ENCODE peak calls at places on chromosomes 12 and 14, in six cellular contexts. One of them, this sample, is unnamed.

GRCh38 chr12:23356440-23356839 is 593.0 kb downstream of the SOX5 start:
- DNase-seq in cardiac fibroblast: no peak
- DNase-seq in AG08396: no peak
- DNase-seq in body of pancreas: no peak
- DNase-seq in T-helper 9 cell: no peak
- DNase-seq in HEK293T: no peak
- DNase-seq in this sample: no peak

GRCh38 chr12:110501378-110501721 is 561 bp downstream of the VPS29 start:
- DNase-seq in cardiac fibroblast: peak; percentile 66
- DNase-seq in AG08396: peak; percentile 46
- DNase-seq in body of pancreas: no peak
- DNase-seq in T-helper 9 cell: no peak
- DNase-seq in HEK293T: peak; percentile 31
- DNase-seq in this sample: peak; percentile 55

GRCh38 chr12:20220339-20220738 is 148.0 kb upstream of the PDE3A start:
- DNase-seq in cardiac fibroblast: peak; percentile 80
- DNase-seq in AG08396: no peak
- DNase-seq in body of pancreas: no peak
- DNase-seq in T-helper 9 cell: no peak
- DNase-seq in HEK293T: peak; percentile 21
- DNase-seq in this sample: peak; percentile 47

GRCh38 chr12:128801879-128802391 is 21.8 kb downstream of the SLC15A4 start:
- DNase-seq in cardiac fibroblast: peak; percentile 63
- DNase-seq in AG08396: no peak
- DNase-seq in body of pancreas: no peak
- DNase-seq in T-helper 9 cell: no peak
- DNase-seq in HEK293T: no peak
- DNase-seq in this sample: no peak

GRCh38 chr14:101062611-101063010 is 159.1 kb upstream of the RTL1 start:
- DNase-seq in cardiac fibroblast: no peak
- DNase-seq in AG08396: no peak
- DNase-seq in body of pancreas: no peak
- DNase-seq in T-helper 9 cell: no peak
- DNase-seq in HEK293T: no peak
- DNase-seq in this sample: no peak

GRCh38 chr14:34583525-34583924 is 44.0 kb upstream of the EAPP start:
- DNase-seq in cardiac fibroblast: no peak
- DNase-seq in AG08396: no peak
- DNase-seq in body of pancreas: no peak
- DNase-seq in T-helper 9 cell: no peak
- DNase-seq in HEK293T: no peak
- DNase-seq in this sample: no peak

GRCh38 chr12:107398101-107398500 is 287.5 kb upstream of the PWP1 start:
- DNase-seq in cardiac fibroblast: no peak
- DNase-seq in AG08396: no peak
- DNase-seq in body of pancreas: no peak
- DNase-seq in T-helper 9 cell: no peak
- DNase-seq in HEK293T: no peak
- DNase-seq in this sample: no peak

GRCh38 chr12:55829967-55830600 is 697 bp upstream of the DNAJC14 start:
- DNase-seq in cardiac fibroblast: no peak
- DNase-seq in AG08396: peak; percentile 15
- DNase-seq in body of pancreas: peak; percentile 69
- DNase-seq in T-helper 9 cell: peak; percentile 15
- DNase-seq in HEK293T: no peak
- DNase-seq in this sample: peak; percentile 70

GRCh38 chr12:117456076-117456475 is 94.7 kb upstream of the NOS1 start:
- DNase-seq in cardiac fibroblast: no peak
- DNase-seq in AG08396: no peak
- DNase-seq in body of pancreas: no peak
- DNase-seq in T-helper 9 cell: no peak
- DNase-seq in HEK293T: no peak
- DNase-seq in this sample: no peak

GRCh38 chr12:102343361-102344121 is 136.8 kb downstream of the IGF1 start:
- DNase-seq in cardiac fibroblast: peak; percentile 21
- DNase-seq in AG08396: no peak
- DNase-seq in body of pancreas: no peak
- DNase-seq in T-helper 9 cell: no peak
- DNase-seq in HEK293T: no peak
- DNase-seq in this sample: no peak

GRCh38 chr12:67069451-67070306 is 199.5 kb upstream of the CAND1 start:
- DNase-seq in cardiac fibroblast: no peak
- DNase-seq in AG08396: peak; percentile 31
- DNase-seq in body of pancreas: peak; percentile 54
- DNase-seq in T-helper 9 cell: peak; percentile 12
- DNase-seq in HEK293T: peak; percentile 47
- DNase-seq in this sample: peak; percentile 44

GRCh38 chr14:76564471-76565119 is 188.7 kb downstream of the ESRRB start:
- DNase-seq in cardiac fibroblast: no peak
- DNase-seq in AG08396: no peak
- DNase-seq in body of pancreas: no peak
- DNase-seq in T-helper 9 cell: no peak
- DNase-seq in HEK293T: no peak
- DNase-seq in this sample: no peak

GRCh38 chr14:51513933-51514332 is 137.8 kb upstream of the FRMD6 start:
- DNase-seq in cardiac fibroblast: no peak
- DNase-seq in AG08396: no peak
- DNase-seq in body of pancreas: no peak
- DNase-seq in T-helper 9 cell: no peak
- DNase-seq in HEK293T: no peak
- DNase-seq in this sample: no peak

GRCh38 chr14:92451755-92452154 is 61.8 kb upstream of the RIN3 start:
- DNase-seq in cardiac fibroblast: no peak
- DNase-seq in AG08396: no peak
- DNase-seq in body of pancreas: no peak
- DNase-seq in T-helper 9 cell: no peak
- DNase-seq in HEK293T: no peak
- DNase-seq in this sample: no peak

GRCh38 chr12:105933671-105934665 is 204.8 kb downstream of the NUAK1 start:
- DNase-seq in cardiac fibroblast: peak; percentile 99
- DNase-seq in AG08396: peak; percentile 89
- DNase-seq in body of pancreas: peak; percentile 12
- DNase-seq in T-helper 9 cell: no peak
- DNase-seq in HEK293T: no peak
- DNase-seq in this sample: no peak

GRCh38 chr14:67875175-67876006 is 55.8 kb downstream of the RAD51B start:
- DNase-seq in cardiac fibroblast: no peak
- DNase-seq in AG08396: no peak
- DNase-seq in body of pancreas: no peak
- DNase-seq in T-helper 9 cell: no peak
- DNase-seq in HEK293T: no peak
- DNase-seq in this sample: no peak

GRCh38 chr12:25553083-25553482 is at the start of gene LMNTD1:
- DNase-seq in cardiac fibroblast: peak; percentile 85
- DNase-seq in AG08396: peak; percentile 37
- DNase-seq in body of pancreas: no peak
- DNase-seq in T-helper 9 cell: no peak
- DNase-seq in HEK293T: no peak
- DNase-seq in this sample: no peak

GRCh38 chr12:16495196-16495595 is 110.8 kb downstream of the LMO3 start:
- DNase-seq in cardiac fibroblast: no peak
- DNase-seq in AG08396: no peak
- DNase-seq in body of pancreas: no peak
- DNase-seq in T-helper 9 cell: no peak
- DNase-seq in HEK293T: no peak
- DNase-seq in this sample: no peak

GRCh38 chr12:32889073-32889760 is 7.4 kb downstream of the PKP2 start:
- DNase-seq in cardiac fibroblast: no peak
- DNase-seq in AG08396: no peak
- DNase-seq in body of pancreas: no peak
- DNase-seq in T-helper 9 cell: no peak
- DNase-seq in HEK293T: no peak
- DNase-seq in this sample: no peak

GRCh38 chr12:132062481-132062880 is 81.6 kb downstream of the DDX51 start:
- DNase-seq in cardiac fibroblast: no peak
- DNase-seq in AG08396: no peak
- DNase-seq in body of pancreas: no peak
- DNase-seq in T-helper 9 cell: no peak
- DNase-seq in HEK293T: no peak
- DNase-seq in this sample: no peak

GRCh38 chr12:71250186-71250585 is 92.4 kb upstream of the TSPAN8 start:
- DNase-seq in cardiac fibroblast: peak; percentile 61
- DNase-seq in AG08396: no peak
- DNase-seq in body of pancreas: no peak
- DNase-seq in T-helper 9 cell: no peak
- DNase-seq in HEK293T: no peak
- DNase-seq in this sample: no peak

GRCh38 chr12:47885012-47885501 is 19.7 kb downstream of the VDR start:
- DNase-seq in cardiac fibroblast: no peak
- DNase-seq in AG08396: no peak
- DNase-seq in body of pancreas: no peak
- DNase-seq in T-helper 9 cell: no peak
- DNase-seq in HEK293T: no peak
- DNase-seq in this sample: no peak

GRCh38 chr14:105067140-105067968 is 2.1 kb upstream of the GPR132 start:
- DNase-seq in cardiac fibroblast: peak; percentile 40
- DNase-seq in AG08396: peak; percentile 63
- DNase-seq in body of pancreas: no peak
- DNase-seq in T-helper 9 cell: peak; percentile 49
- DNase-seq in HEK293T: no peak
- DNase-seq in this sample: peak; percentile 29

GRCh38 chr12:58920102-58920955 is at the start of gene LRIG3:
- DNase-seq in cardiac fibroblast: peak; percentile 89
- DNase-seq in AG08396: peak; percentile 94
- DNase-seq in body of pancreas: peak; percentile 88
- DNase-seq in T-helper 9 cell: no peak
- DNase-seq in HEK293T: peak; percentile 83
- DNase-seq in this sample: peak; percentile 88

GRCh38 chr14:64807588-64807987 is 72.1 kb downstream of the SPTB start:
- DNase-seq in cardiac fibroblast: no peak
- DNase-seq in AG08396: no peak
- DNase-seq in body of pancreas: no peak
- DNase-seq in T-helper 9 cell: no peak
- DNase-seq in HEK293T: no peak
- DNase-seq in this sample: no peak

GRCh38 chr14:88910386-88910785 is 85.9 kb downstream of the TTC8 start:
- DNase-seq in cardiac fibroblast: no peak
- DNase-seq in AG08396: no peak
- DNase-seq in body of pancreas: no peak
- DNase-seq in T-helper 9 cell: no peak
- DNase-seq in HEK293T: no peak
- DNase-seq in this sample: no peak

GRCh38 chr14:105299654-105300541 is 903 bp downstream of the BRF1 start:
- DNase-seq in cardiac fibroblast: peak; percentile 38
- DNase-seq in AG08396: peak; percentile 15
- DNase-seq in body of pancreas: no peak
- DNase-seq in T-helper 9 cell: peak; percentile 20
- DNase-seq in HEK293T: no peak
- DNase-seq in this sample: no peak

GRCh38 chr14:36835145-36835544 is 173.5 kb downstream of the PAX9 start:
- DNase-seq in cardiac fibroblast: no peak
- DNase-seq in AG08396: no peak
- DNase-seq in body of pancreas: no peak
- DNase-seq in T-helper 9 cell: no peak
- DNase-seq in HEK293T: peak; percentile 73
- DNase-seq in this sample: no peak

GRCh38 chr12:56987551-56988053 is 18.7 kb downstream of the ZBTB39 start:
- DNase-seq in cardiac fibroblast: peak; percentile 82
- DNase-seq in AG08396: peak; percentile 87
- DNase-seq in body of pancreas: peak; percentile 82
- DNase-seq in T-helper 9 cell: peak; percentile 69
- DNase-seq in HEK293T: peak; percentile 87
- DNase-seq in this sample: peak; percentile 74

GRCh38 chr12:54052745-54053624 is 650 bp upstream of the HOXC4 start:
- DNase-seq in cardiac fibroblast: no peak
- DNase-seq in AG08396: peak; percentile 55
- DNase-seq in body of pancreas: no peak
- DNase-seq in T-helper 9 cell: no peak
- DNase-seq in HEK293T: peak; percentile 41
- DNase-seq in this sample: no peak

GRCh38 chr12:21992823-21993222 is 51.6 kb upstream of the ABCC9 start:
- DNase-seq in cardiac fibroblast: peak; percentile 13
- DNase-seq in AG08396: no peak
- DNase-seq in body of pancreas: peak; percentile 14
- DNase-seq in T-helper 9 cell: no peak
- DNase-seq in HEK293T: no peak
- DNase-seq in this sample: peak; percentile 54

GRCh38 chr14:28765907-28766504 is 581 bp upstream of the FOXG1 start:
- DNase-seq in cardiac fibroblast: no peak
- DNase-seq in AG08396: no peak
- DNase-seq in body of pancreas: no peak
- DNase-seq in T-helper 9 cell: no peak
- DNase-seq in HEK293T: no peak
- DNase-seq in this sample: no peak

GRCh38 chr14:56794557-56795283 is 15.6 kb downstream of the OTX2 start:
- DNase-seq in cardiac fibroblast: no peak
- DNase-seq in AG08396: peak; percentile 3
- DNase-seq in body of pancreas: no peak
- DNase-seq in T-helper 9 cell: no peak
- DNase-seq in HEK293T: no peak
- DNase-seq in this sample: no peak

GRCh38 chr14:91383439-91383838 is 34.2 kb downstream of the CCDC88C start:
- DNase-seq in cardiac fibroblast: no peak
- DNase-seq in AG08396: no peak
- DNase-seq in body of pancreas: no peak
- DNase-seq in T-helper 9 cell: no peak
- DNase-seq in HEK293T: no peak
- DNase-seq in this sample: no peak

GRCh38 chr12:122064034-122064777 is 14.3 kb upstream of the MLXIP start:
- DNase-seq in cardiac fibroblast: peak; percentile 99
- DNase-seq in AG08396: peak; percentile 91
- DNase-seq in body of pancreas: peak; percentile 98
- DNase-seq in T-helper 9 cell: no peak
- DNase-seq in HEK293T: peak; percentile 93
- DNase-seq in this sample: peak; percentile 68

GRCh38 chr12:7042847-7043246 is 17.7 kb upstream of the C1S start:
- DNase-seq in cardiac fibroblast: peak; percentile 64
- DNase-seq in AG08396: peak; percentile 50
- DNase-seq in body of pancreas: no peak
- DNase-seq in T-helper 9 cell: no peak
- DNase-seq in HEK293T: peak; percentile 55
- DNase-seq in this sample: peak; percentile 78

GRCh38 chr12:60209933-60210332 is 614.1 kb downstream of the SLC16A7 start:
- DNase-seq in cardiac fibroblast: no peak
- DNase-seq in AG08396: no peak
- DNase-seq in body of pancreas: no peak
- DNase-seq in T-helper 9 cell: no peak
- DNase-seq in HEK293T: no peak
- DNase-seq in this sample: peak; percentile 20